ENCODE peak calls at places on chromosome 1, in four cellular contexts. Q, O, X and I are unnamed samples.

GRCh38 chr1:245840971-245841370 is 666.1 kb downstream of the SMYD3 start:
- DNase-seq in Q (no peak), O (no peak), X (no peak), I (no peak)

GRCh38 chr1:161705537-161705936 is 1.5 kb upstream of the FCRLA start:
- DNase-seq in Q (no peak), O (no peak), X (no peak), I (no peak)

GRCh38 chr1:16135501-16135900 is 20.4 kb downstream of the EPHA2 start:
- DNase-seq in Q (no peak), O (no peak), X (no peak), I (no peak)

GRCh38 chr1:59223943-59224639 is 72.8 kb upstream of the FGGY start:
- DNase-seq in Q (no peak), O (no peak), X (no peak), I (no peak)

GRCh38 chr1:240663160-240663879 is 51.4 kb upstream of the GREM2 start:
- DNase-seq in Q (no peak), O (no peak), X (no peak), I (no peak)

GRCh38 chr1:40381268-40382109 is 8.0 kb downstream of the SMAP2 start:
- DNase-seq in Q (no peak), O (no peak), X (no peak), I (no peak)

GRCh38 chr1:1137256-1138045 is 21.6 kb upstream of the C1orf159 start:
- DNase-seq in Q (peak; percentile 53), O (no peak), X (no peak), I (no peak)

GRCh38 chr1:220151454-220151853 is 57.5 kb downstream of the IARS2 start:
- DNase-seq in Q (no peak), O (no peak), X (no peak), I (no peak)

GRCh38 chr1:12148160-12148957 is 18.4 kb upstream of the TNFRSF1B start:
- DNase-seq in Q (no peak), O (no peak), X (peak; percentile 25), I (no peak)

GRCh38 chr1:96872757-96873156 is 151.2 kb downstream of the PTBP2 start:
- DNase-seq in Q (no peak), O (no peak), X (no peak), I (no peak)
- TF ChIP-seq SP1 in Q (no peak), O (no peak), X (no peak), I (no peak)

DNA sequence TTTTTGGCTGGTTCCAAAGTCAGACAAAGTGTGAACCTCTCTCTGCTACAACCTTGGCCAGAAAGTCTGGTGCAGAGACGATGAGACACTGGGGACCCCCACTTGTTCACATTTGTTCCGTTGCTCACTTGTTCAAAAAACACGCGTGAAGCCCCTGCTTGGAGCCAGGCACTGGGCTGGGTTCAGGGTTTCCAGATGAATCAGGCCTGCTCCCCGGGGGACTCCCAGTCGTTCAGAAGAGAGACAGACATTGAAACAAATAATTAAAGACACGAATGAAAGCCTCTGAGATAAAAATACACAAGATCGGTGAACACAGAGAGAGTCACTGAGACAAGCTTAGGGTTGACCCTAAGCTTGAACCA is 101.5 kb upstream of the RUNX3 start:
- DNase-seq in Q (no peak), O (no peak), X (no peak), I (no peak)
- H3K4me1 ChIP-seq in Q (no peaks in the 10 kb centered on the region), O (peaks cover 1% of the 10 kb centered on the region), X (peaks cover 7% of the 10 kb centered on the region), I (peaks cover 93% of the 10 kb centered on the region)

DNA sequence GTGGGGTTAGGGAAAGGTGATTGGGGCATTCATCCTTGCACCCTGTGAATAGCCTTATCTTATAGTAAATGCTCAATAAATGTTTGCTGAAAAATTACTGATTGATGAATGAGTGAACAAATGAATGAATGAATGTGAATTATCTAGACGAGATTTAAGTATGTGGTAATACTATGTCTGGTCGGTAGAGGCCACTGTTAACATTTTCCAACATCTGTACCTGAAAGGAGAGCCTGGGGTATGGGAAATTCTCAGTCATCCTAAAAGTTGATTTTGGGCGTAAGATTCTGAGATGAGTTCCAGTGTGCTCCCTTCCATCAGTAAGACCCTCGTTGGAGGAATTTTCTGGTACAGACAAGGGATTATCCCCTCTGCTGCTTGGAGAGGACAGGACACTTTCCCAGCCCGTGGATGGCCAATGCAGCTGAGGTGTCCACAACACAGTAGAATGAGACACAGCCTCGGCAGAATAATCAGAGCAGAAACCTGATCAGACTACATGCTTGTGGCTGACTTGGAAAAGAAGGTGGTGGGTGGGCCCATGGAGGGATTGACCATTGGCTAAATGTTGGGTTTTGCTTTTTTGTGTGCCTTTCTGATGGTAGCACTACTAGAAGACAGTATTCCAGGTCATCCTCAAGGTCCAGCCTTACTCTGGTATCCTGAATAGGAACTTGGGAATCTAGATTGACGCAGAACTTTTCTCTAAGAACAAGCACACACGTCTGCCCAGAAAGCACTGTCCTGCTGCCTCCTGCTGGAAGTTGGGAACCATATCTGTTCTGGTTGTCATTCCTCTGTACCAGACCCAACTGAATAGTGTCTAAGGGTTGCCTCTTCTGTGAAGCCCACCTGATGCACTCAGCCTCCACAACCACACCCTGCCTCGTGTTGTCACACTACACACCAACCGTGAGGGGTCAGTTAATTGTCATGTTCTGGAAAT is 262.0 kb downstream of the TNR start:
- DNase-seq in Q (peak; percentile 32), O (no peak), X (no peak), I (no peak)
- TF ChIP-seq CREB1 in Q (no peak), O (no peak), X (no peak), I (no peak)

DNA sequence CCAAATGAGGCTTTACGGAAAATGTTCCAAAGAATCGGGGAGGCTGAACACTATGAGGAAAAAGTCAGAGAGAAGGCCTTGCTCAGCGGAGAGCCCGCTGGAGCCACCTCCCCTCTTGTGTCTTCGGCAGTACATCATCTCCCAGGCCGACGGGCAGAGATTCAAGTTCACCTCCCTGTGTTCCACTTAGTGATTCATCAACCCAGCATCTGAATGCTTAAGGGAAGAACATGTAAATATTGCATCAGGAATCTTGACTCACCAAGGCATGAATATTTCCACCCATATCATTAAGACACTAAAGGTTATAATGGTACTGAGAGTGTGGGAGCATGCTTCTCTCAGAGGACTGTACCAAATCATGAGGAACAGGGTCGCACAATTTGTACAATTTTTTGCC is 172.5 kb downstream of the ST6GALNAC5 start:
- DNase-seq in Q (no peak), O (no peak), X (no peak), I (no peak)
- TF ChIP-seq SP1 in Q (no peak), O (no peak), X (no peak), I (no peak)

GRCh38 chr1:225422795-225423517 is 4.9 kb downstream of the LBR start:
- DNase-seq in Q (no peak), O (no peak), X (no peak), I (no peak)
- H3K4me1 ChIP-seq in Q (peaks cover 28% of the 10 kb centered on the region), O (peaks cover 3% of the 10 kb centered on the region), X (peaks cover 43% of the 10 kb centered on the region), I (peaks cover 16% of the 10 kb centered on the region)

GRCh38 chr1:89719502-89720306 is 86.8 kb downstream of the LRRC8C start:
- DNase-seq in Q (no peak), O (no peak), X (no peak), I (peak; percentile 80)
- TF ChIP-seq CREB1 in Q (no peak), O (no peak), X (no peak), I (peak; percentile 7)

DNA sequence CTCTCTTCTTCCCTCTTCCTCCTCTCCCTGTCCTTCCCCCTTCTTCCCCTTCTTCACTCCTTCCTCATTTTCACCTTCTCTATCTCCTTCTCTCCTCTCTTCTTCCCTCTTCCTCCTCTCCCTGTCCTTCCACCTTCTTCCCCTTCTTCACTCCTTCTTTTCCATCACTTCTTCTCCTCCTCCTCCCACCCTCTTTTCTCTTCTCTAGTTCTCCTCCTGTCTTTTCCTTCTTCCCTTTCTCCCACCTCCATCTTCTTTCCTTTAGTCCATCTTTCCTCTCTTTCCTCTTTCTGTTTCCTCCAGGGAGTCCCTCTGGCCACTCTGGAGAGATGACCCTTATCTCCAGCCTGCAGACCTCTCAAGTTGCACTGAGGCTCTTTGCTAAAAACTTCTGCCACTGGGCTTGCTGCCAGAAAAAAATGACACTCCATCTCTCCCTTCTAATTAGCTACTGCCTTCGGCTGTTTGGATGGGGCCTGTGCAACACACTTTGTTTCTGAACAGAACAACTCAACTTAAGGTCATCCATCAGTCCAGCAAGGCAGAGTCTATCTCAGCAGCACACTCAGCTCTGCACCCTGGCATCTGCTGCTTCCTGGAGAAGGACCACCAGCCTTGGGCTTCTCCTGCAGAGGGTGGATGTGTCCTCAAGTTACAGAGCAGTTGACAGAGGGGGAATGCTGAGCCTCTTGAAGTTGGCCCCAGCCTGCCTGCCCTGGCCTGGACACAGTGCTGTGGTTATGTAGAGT is 538.8 kb downstream of the MATN1 start:
- DNase-seq in Q (peak; percentile 91), O (no peak), X (no peak), I (no peak)
- TF ChIP-seq SP1 in Q (peak; percentile 32), O (no peak), X (no peak), I (no peak)

DNA sequence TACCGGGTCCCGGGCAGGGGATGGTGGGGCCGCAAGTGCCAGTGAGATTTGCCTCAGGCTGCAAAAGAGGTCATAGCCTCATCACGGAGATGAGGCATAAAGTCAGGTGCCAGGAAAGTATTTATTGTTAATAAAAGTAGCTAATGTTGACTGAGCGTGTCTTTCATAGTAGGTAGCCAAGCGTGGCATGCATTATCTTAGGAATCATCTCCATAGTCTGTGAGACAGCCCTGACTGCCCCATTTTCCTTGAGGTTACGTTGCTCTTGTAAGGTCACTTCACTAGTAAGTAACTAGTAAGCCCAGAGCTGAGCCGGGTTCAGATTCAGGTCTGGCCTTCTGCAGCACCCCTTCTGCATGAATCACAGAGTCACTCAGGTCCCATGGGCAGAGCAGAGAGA is 174.2 kb downstream of the CAMTA1 start:
- DNase-seq in Q (no peak), O (no peak), X (no peak), I (no peak)
- H3K4me1 ChIP-seq in Q (no peaks in the 10 kb centered on the region), O (peaks cover 16% of the 10 kb centered on the region), X (peaks cover 10% of the 10 kb centered on the region), I (no peaks in the 10 kb centered on the region)

GRCh38 chr1:156080598-156081173 is 1.6 kb downstream of the MEX3A start:
- DNase-seq in Q (no peak), O (no peak), X (no peak), I (no peak)
- TF ChIP-seq CREB1 in Q (no peak), O (no peak), X (no peak), I (no peak)